ENCODE peak calls at places on chromosomes 13 and 19, in ten cellular contexts. H is NB4; P is HFF-Myc; Q is glutamatergic neuron; O is choroid plexus epithelial cell; N is adipocyte; K is stimulated activated CD8-positive, alpha-beta memory T cell treated with anti-CD3 and anti-CD28 coated beads, Interleukin-15, amount 100 ng/mL, for 24 hours; R is H9; M is stimulated activated naive CD8-positive, alpha-beta T cell treated with anti-CD3 and anti-CD28 coated beads, Interleukin-15, Interleukin-2, amounts not matched to agents 100 U/mL and 50 U/mL, for 24 hours; X is EH. C is an unnamed sample.

GRCh38 chr13:92390217-92390616 is 836.4 kb upstream of the GPC6 start:
- DNase-seq in M (no peak), H (no peak), K (no peak), O (no peak), P (no peak), R (no peak), N (no peak), Q (no peak), X (no peak), C (no peak)

GRCh38 chr19:32406161-32407003 is 812 bp downstream of the DPY19L3 start:
- DNase-seq in M (no peak), R (no peak), N (peak), X (peak), Q (no peak), K (no peak), H (no peak), O (no peak), P (no peak), C (no peak)

GRCh38 chr13:40813662-40814454 is 24.4 kb downstream of the SLC25A15 start:
- DNase-seq in M (no peak), O (peak), X (peak), H (peak), K (no peak), N (peak), R (peak), Q (no peak), P (no peak), C (peak)

GRCh38 chr19:8141726-8142524 is 7.5 kb downstream of the FBN3 start:
- DNase-seq in O (no peak), H (no peak), P (no peak), X (no peak), K (no peak), N (no peak), M (no peak), R (no peak), Q (no peak), C (no peak)

GRCh38 chr13:34172048-34172447 is 354.1 kb downstream of the RFC3 start:
- DNase-seq in K (no peak), Q (no peak), H (no peak), P (no peak), X (peak), M (no peak), R (no peak), O (peak), N (no peak), C (no peak)

GRCh38 chr13:106213028-106213427 is 322.4 kb downstream of the EFNB2 start:
- DNase-seq in K (no peak), N (no peak), X (no peak), O (no peak), P (no peak), Q (no peak), H (no peak), M (no peak), R (no peak), C (no peak)

GRCh38 chr13:48647625-48648024 is 6.1 kb upstream of the CYSLTR2 start:
- DNase-seq in H (no peak), P (no peak), N (peak), M (no peak), O (peak), K (no peak), Q (no peak), R (no peak), X (no peak), C (no peak)

GRCh38 chr13:90757127-90757680 is 590.3 kb upstream of the MIR17HG start:
- DNase-seq in X (no peak), N (no peak), O (no peak), M (no peak), H (no peak), P (no peak), K (no peak), R (no peak), Q (no peak), C (no peak)

GRCh38 chr19:33273065-33273736 is 29.1 kb downstream of the CEBPA start:
- DNase-seq in Q (no peak), M (no peak), P (no peak), O (no peak), N (no peak), X (no peak), H (peak), R (no peak), K (no peak), C (no peak)

GRCh38 chr13:102402292-102402691 is 444 bp upstream of the FGF14 start:
- DNase-seq in M (peak), P (no peak), X (peak), Q (peak), O (peak), H (no peak), K (no peak), R (peak), N (no peak), C (peak)

GRCh38 chr13:50449465-50449864 is 394.0 kb downstream of the DLEU7 start:
- DNase-seq in H (no peak), M (no peak), X (no peak), O (no peak), Q (no peak), P (no peak), R (no peak), K (no peak), N (no peak), C (no peak)

GRCh38 chr13:26977541-26977940 is 194.1 kb downstream of the USP12 start:
- DNase-seq in Q (no peak), R (no peak), X (peak), P (no peak), M (no peak), O (no peak), H (peak), N (no peak), K (no peak), C (no peak)

GRCh38 chr13:64855506-64855905 is 2374.6 kb downstream of the PCDH9 start:
- DNase-seq in K (no peak), Q (no peak), M (no peak), N (peak), P (peak), R (no peak), H (peak), X (peak), O (peak), C (no peak)

GRCh38 chr13:113034451-113035208 is 65.6 kb downstream of the MCF2L start:
- DNase-seq in H (peak), N (peak), R (peak), O (peak), M (no peak), Q (peak), X (peak), P (peak), K (no peak), C (no peak)

GRCh38 chr13:102555914-102556553 is 40.8 kb upstream of the TPP2 start:
- DNase-seq in Q (no peak), P (peak), M (no peak), O (peak), R (no peak), N (peak), X (peak), K (no peak), H (peak), C (peak)

C was measured in GM13977.